ENCODE peak calls at places on chromosome 1, in nine cellular contexts. W is heart right ventricle, V is hepatocyte, N is right atrium auricular region, C is BE2C, E is upper lobe of right lung, Y is pancreas, Q is right lobe of liver, J is lower lobe of right lung. D is an unnamed sample. For H3K4me1 and H3K27me3, the result is how much of the 10 kb centered on the place peaks cover.

GRCh38 chr1:172357753-172358152 is 62.7 kb upstream of the C1orf105 start:
- DNase-seq in W (no peak), V (no peak), N (no peak), C (no peak), E (no peak), Y (no peak), Q (no peak), J (no peak), D (no peak)

GRCh38 chr1:59716551-59717231 is 98.1 kb upstream of the HOOK1 start:
- DNase-seq in W (no peak), V (no peak), N (no peak), C (no peak), E (no peak), Y (no peak), Q (no peak), J (no peak), D (no peak)

GRCh38 chr1:182337736-182338571 is 53.6 kb downstream of the GLUL start:
- DNase-seq in W (peak), V (no peak), N (no peak), C (no peak), E (no peak), Y (no peak), Q (no peak), J (no peak), D (no peak)

GRCh38 chr1:183493540-183494245 is 21.4 kb downstream of the SMG7 start:
- DNase-seq in W (no peak), V (no peak), N (no peak), C (no peak), E (peak), Y (no peak), Q (no peak), J (no peak), D (no peak)

GRCh38 chr1:69535490-69535889 is 32.2 kb upstream of the LRRC7 start:
- DNase-seq in W (no peak), V (no peak), N (no peak), C (no peak), E (no peak), Y (no peak), Q (no peak), J (no peak), D (no peak)

GRCh38 chr1:59601032-59601431 is 213.7 kb upstream of the HOOK1 start:
- DNase-seq in W (peak), V (no peak), N (peak), C (no peak), E (no peak), Y (no peak), Q (no peak), J (no peak), D (no peak)

GRCh38 chr1:13725714-13726175 is 25.8 kb downstream of the PRDM2 start:
- DNase-seq in W (no peak), V (peak), N (no peak), C (peak), E (no peak), Y (no peak), Q (no peak), J (no peak), D (no peak)

GRCh38 chr1:202941372-202941771 is 14.3 kb upstream of the KLHL12 start:
- DNase-seq in W (no peak), V (no peak), N (no peak), C (no peak), E (no peak), Y (no peak), Q (no peak), J (no peak), D (no peak)

GRCh38 chr1:235415008-235415904 is 48.0 kb downstream of the TBCE start:
- DNase-seq in W (peak), V (peak), N (peak), C (peak), E (peak), Y (peak), Q (peak), J (peak), D (no peak)

GRCh38 chr1:15836772-15837669 is 10.5 kb upstream of the SPEN start:
- DNase-seq in W (peak), V (peak), N (no peak), C (no peak), E (peak), Y (peak), Q (peak), J (peak), D (no peak)

GRCh38 chr1:43990271-43991199 is 864 bp upstream of the CCDC24 start:
- DNase-seq in W (no peak), V (no peak), N (no peak), C (no peak), E (no peak), Y (peak), Q (no peak), J (no peak), D (peak)

GRCh38 chr1:11833497-11833896 is 14.1 kb downstream of the NPPA start:
- DNase-seq in W (no peak), V (no peak), N (no peak), C (no peak), E (no peak), Y (no peak), Q (no peak), J (no peak), D (no peak)

DNA sequence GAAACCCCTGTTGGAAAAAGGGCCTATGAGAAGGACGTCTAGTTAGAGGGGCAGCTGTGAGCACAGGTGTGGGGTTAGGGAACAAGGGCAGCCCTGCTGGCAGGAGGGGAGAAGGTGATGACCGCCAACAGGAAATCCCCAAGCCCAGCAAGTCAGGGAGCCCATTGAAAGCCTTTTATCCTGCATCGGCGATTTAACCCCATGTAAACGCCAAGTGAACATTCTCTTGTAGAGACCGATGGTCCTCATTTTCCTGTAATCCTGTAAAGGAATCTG is 1.1 kb upstream of the BSND start:
- DNase-seq in W (no peak), V (no peak), N (no peak), C (no peak), E (no peak), Y (no peak), Q (no peak), J (no peak), D (no peak)
- H3K4me1 ChIP-seq in W (under half), V (under half), N (under half), C (under half), E (under half), Y (under half), Q (under half), J (under half), D (under half)

DNA sequence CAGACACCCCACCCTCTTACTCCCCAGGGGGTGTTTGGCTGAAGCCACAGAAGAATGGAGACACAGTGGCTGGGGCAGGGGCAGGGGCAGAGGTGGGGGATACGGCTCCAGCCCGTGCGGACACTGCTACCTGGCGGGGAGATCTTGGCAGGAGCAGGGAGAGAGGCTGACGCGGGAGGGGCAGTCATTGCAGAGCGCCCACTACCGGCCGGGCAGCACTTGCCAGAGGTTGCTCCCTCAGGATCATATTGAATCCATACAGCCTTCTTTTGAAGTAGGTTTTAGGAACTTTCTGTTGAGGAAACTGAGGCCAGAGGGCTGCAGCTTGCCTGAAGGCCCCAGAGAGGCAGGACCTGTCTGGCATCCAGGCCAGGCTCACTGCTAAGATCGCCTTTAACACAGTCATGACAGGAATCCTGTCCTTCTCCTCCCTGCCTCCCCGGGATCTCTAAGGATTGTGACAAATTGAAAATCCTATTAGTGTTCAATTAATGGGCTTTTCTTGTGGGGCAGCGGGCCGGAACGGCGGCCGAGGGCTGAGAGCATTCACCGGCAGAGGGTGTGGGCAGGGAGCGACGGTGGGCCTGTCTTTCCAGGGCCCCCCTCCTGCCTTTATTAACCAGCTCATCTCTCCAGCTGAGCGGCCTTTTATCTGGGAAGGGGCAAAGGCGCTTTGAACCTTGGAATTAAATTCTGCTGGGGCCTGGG is 65.5 kb upstream of the WNT4 start:
- DNase-seq in W (no peak), V (no peak), N (no peak), C (peak), E (no peak), Y (no peak), Q (no peak), J (no peak), D (no peak)
- H3K27me3 ChIP-seq in W (half or more), V (under half), N (under half), C (under half), E (half or more), Y (under half), Q (under half), J (half or more), D (under half)

GRCh38 chr1:23643668-23644554 is 47.7 kb upstream of the RPL11 start:
- DNase-seq in W (no peak), V (no peak), N (no peak), C (no peak), E (no peak), Y (no peak), Q (no peak), J (no peak), D (no peak)
- H3K4me3 ChIP-seq in W (no peak), V (no peak), N (no peak), C (no peak), E (no peak), Y (no peak), Q (no peak), J (no peak), D (no peak)

GRCh38 chr1:10671551-10672375 is 124.7 kb downstream of the CASZ1 start:
- DNase-seq in W (no peak), V (no peak), N (no peak), C (no peak), E (no peak), Y (no peak), Q (no peak), J (no peak), D (no peak)

GRCh38 chr1:10668241-10668761 is 128.1 kb downstream of the CASZ1 start:
- DNase-seq in W (no peak), V (no peak), N (no peak), C (no peak), E (no peak), Y (no peak), Q (peak), J (no peak), D (no peak)

GRCh38 chr1:10669570-10669969 is 126.9 kb downstream of the CASZ1 start:
- DNase-seq in W (no peak), V (no peak), N (no peak), C (no peak), E (no peak), Y (no peak), Q (no peak), J (no peak), D (no peak)

GRCh38 chr1:10671090-10671489 is 125.4 kb downstream of the CASZ1 start:
- DNase-seq in W (no peak), V (no peak), N (no peak), C (no peak), E (no peak), Y (no peak), Q (no peak), J (no peak), D (no peak)

DNA sequence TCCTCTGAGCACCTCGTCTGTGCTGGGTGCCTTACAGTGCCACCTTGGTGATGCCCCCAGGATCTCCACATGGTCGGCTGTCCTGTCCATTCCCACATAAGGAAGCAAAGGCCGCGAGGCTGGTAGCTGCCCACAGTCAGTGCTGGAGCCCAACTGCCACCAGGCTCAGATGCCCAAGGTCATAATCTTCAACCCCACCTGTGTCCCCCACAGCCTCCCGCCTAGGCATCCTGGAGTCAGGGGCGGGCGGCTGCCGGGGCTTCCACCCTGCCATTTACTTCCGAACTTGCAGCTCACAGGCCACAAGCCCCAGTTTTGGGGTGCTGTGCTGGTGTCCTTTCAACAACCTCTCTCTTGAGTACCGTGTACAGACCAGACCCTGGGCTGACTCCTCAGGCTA is 126.3 kb downstream of the CASZ1 start:
- DNase-seq in W (no peak), V (no peak), N (no peak), C (no peak), E (no peak), Y (no peak), Q (no peak), J (no peak), D (no peak)
- H3K4me1 ChIP-seq in W (half or more), V (half or more), N (under half), C (under half), E (half or more), Y (under half), Q (under half), J (half or more), D (under half)

GRCh38 chr1:3292051-3292722 is 162.3 kb upstream of the ARHGEF16 start:
- DNase-seq in W (peak), V (peak), N (no peak), C (no peak), E (peak), Y (no peak), Q (no peak), J (peak), D (no peak)
- H3K27me3 ChIP-seq in W (under half), V (under half), N (under half), C (under half), E (under half), Y (under half), Q (under half), J (under half), D (under half)

GRCh38 chr1:161189036-161189435 is 9.8 kb downstream of the ADAMTS4 start:
- DNase-seq in W (no peak), V (no peak), N (no peak), C (no peak), E (no peak), Y (no peak), Q (no peak), J (no peak), D (no peak)
- H3K4me3 ChIP-seq in W (no peak), V (no peak), N (no peak), C (no peak), E (no peak), Y (no peak), Q (no peak), J (no peak), D (no peak)